ENCODE peak calls at places on chromosomes 12 and 14, in nine cellular contexts. W is AG04450; S is mesothelial cell of epicardium; Z is body of pancreas; X is cardiac muscle cell; C is HFFc6; Q is CD8-positive, alpha-beta T cell; K is heart left ventricle; M is neural crest cell. B is an unnamed sample.

GRCh38 chr12:109085590-109085989 is 7.7 kb downstream of the ALKBH2 start:
- DNase-seq in K (no peak), Q (no peak), W (no peak), M (no peak), C (no peak), Z (no peak), X (no peak), S (no peak), B (peak; percentile 27)

GRCh38 chr14:94685166-94685581 is 73.0 kb downstream of the SERPINA3 start:
- DNase-seq in Q (no peak), M (no peak), X (no peak), K (no peak), C (no peak), Z (no peak), W (no peak), S (no peak), B (no peak)

GRCh38 chr14:32648434-32648833 is 290.2 kb upstream of the NPAS3 start:
- DNase-seq in Z (no peak), W (peak; percentile 48), M (no peak), S (no peak), Q (no peak), X (peak; percentile 46), C (peak; percentile 75), K (no peak), B (no peak)

GRCh38 chr12:131684015-131684725 is 26.7 kb upstream of the SFSWAP start:
- DNase-seq in S (no peak), Z (no peak), Q (no peak), C (no peak), W (no peak), X (no peak), M (no peak), K (no peak), B (peak; percentile 58)

GRCh38 chr14:85824526-85824925 is 294.6 kb downstream of the FLRT2 start:
- DNase-seq in K (no peak), X (no peak), Q (no peak), S (no peak), C (no peak), Z (no peak), M (no peak), W (no peak), B (no peak)

GRCh38 chr14:58426819-58427288 is 477 bp downstream of the TIMM9 start:
- DNase-seq in M (peak; percentile 58), W (no peak), K (peak; percentile 80), C (peak; percentile 37), Z (peak; percentile 58), X (peak; percentile 80), Q (peak; percentile 43), S (peak; percentile 37), B (peak; percentile 74)

GRCh38 chr14:61461808-61462275 is 140.5 kb downstream of the PRKCH start:
- DNase-seq in X (peak; percentile 91), C (peak; percentile 76), Q (peak; percentile 38), M (peak; percentile 57), W (peak; percentile 64), Z (peak; percentile 62), K (no peak), S (no peak), B (no peak)

GRCh38 chr14:104343294-104343625 is 204.9 kb downstream of the KIF26A start:
- DNase-seq in M (no peak), C (no peak), X (no peak), W (no peak), S (no peak), K (no peak), Z (no peak), Q (no peak), B (no peak)

GRCh38 chr12:49121047-49121696 is 10.0 kb downstream of the TUBA1B start:
- DNase-seq in K (no peak), M (peak; percentile 33), S (no peak), Z (peak; percentile 51), W (no peak), C (peak; percentile 59), X (peak; percentile 78), Q (no peak), B (no peak)

GRCh38 chr14:104276435-104276834 is 138.0 kb downstream of the KIF26A start:
- DNase-seq in K (no peak), S (no peak), W (no peak), Z (no peak), Q (no peak), X (no peak), C (no peak), M (no peak), B (peak; percentile 15)

GRCh38 chr12:84636801-84637285 is 275.8 kb downstream of the SLC6A15 start:
- DNase-seq in S (no peak), K (no peak), W (no peak), Q (no peak), C (peak; percentile 8), X (no peak), M (no peak), Z (no peak), B (no peak)

GRCh38 chr14:33938131-33938949 is 12.5 kb downstream of the EGLN3 start:
- DNase-seq in Z (peak; percentile 86), C (no peak), M (peak; percentile 14), W (no peak), S (no peak), Q (no peak), X (peak; percentile 77), K (peak; percentile 88), B (peak; percentile 75)

GRCh38 chr14:92729632-92730358 is 18.6 kb downstream of the LGMN start:
- DNase-seq in S (no peak), M (no peak), Q (no peak), C (peak; percentile 62), W (peak; percentile 89), Z (no peak), K (no peak), X (peak; percentile 93), B (no peak)

GRCh38 chr12:69510176-69510827 is 40.1 kb downstream of the FRS2 start:
- DNase-seq in M (no peak), W (no peak), Z (peak; percentile 71), Q (no peak), K (no peak), S (no peak), X (peak; percentile 26), C (no peak), B (no peak)

GRCh38 chr12:194276-194675 is 19.7 kb downstream of the SLC6A12 start:
- DNase-seq in K (peak; percentile 17), X (no peak), S (no peak), W (no peak), M (no peak), C (no peak), Q (no peak), Z (no peak), B (no peak)

GRCh38 chr12:104599985-104600712 is 143.4 kb downstream of the CHST11 start:
- DNase-seq in Z (no peak), K (no peak), W (no peak), C (no peak), X (no peak), M (no peak), Q (no peak), S (no peak), B (no peak)

GRCh38 chr12:14416658-14417057 is 51.2 kb downstream of the ATF7IP start:
- DNase-seq in X (peak; percentile 92), Z (peak; percentile 53), M (peak; percentile 46), K (no peak), W (peak; percentile 82), C (peak; percentile 79), S (no peak), Q (peak; percentile 27), B (no peak)
- TF ChIP-seq CTCF in X (peak; percentile 50), Z (no peak), M (peak; percentile 40), K (peak; percentile 22), W (peak; percentile 55), C (peak; percentile 59), S (no peak), Q (peak; percentile 58), B (no peak)

DNA sequence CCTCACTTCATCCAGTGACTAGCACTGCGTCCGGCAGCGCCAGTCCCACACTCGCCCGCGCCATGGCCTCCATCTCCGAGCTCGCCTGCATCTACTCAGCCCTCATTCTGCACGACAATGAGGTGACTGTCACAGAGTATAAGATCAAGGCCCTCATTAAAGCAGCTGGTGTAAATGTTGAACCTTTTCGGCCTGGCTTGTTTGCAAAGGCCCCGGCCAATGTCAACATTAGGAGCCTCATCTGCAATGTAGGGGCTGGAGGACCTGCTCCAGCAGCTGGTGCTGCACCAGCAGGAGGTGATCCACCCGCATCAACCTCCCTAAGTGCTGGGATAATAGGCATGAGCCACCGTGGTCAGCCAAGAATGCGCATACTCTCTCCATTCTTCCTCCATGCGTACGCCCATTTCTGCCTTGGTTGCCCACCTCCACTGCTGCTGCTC is 59.9 kb downstream of the IRF2BPL start:
- DNase-seq in C (no peak), W (no peak), Z (peak; percentile 54), M (no peak), K (no peak), S (no peak), X (no peak), Q (no peak), B (no peak)
- TF ChIP-seq CTCF in C (no peak), W (no peak), Z (no peak), M (no peak), K (no peak), S (no peak), X (no peak), Q (no peak), B (no peak)

GRCh38 chr14:22221508-22221907 is 367.5 kb downstream of the DAD1 start:
- DNase-seq in K (no peak), S (no peak), M (no peak), Q (no peak), X (peak; percentile 9), Z (no peak), W (no peak), C (peak; percentile 7), B (no peak)
- TF ChIP-seq CTCF in K (no peak), S (no peak), M (peak; percentile 49), Q (no peak), X (peak; percentile 38), Z (no peak), W (peak; percentile 59), C (peak; percentile 72), B (peak; percentile 56)

GRCh38 chr12:2797721-2798418 is 3.1 kb downstream of the FKBP4 start:
- DNase-seq in C (no peak), X (peak; percentile 69), S (no peak), Z (peak; percentile 68), K (no peak), M (no peak), W (no peak), Q (no peak), B (no peak)
- TF ChIP-seq CTCF in C (peak; percentile 52), X (peak; percentile 31), S (no peak), Z (no peak), K (peak; percentile 17), M (peak; percentile 25), W (peak; percentile 26), Q (no peak), B (no peak)

DNA sequence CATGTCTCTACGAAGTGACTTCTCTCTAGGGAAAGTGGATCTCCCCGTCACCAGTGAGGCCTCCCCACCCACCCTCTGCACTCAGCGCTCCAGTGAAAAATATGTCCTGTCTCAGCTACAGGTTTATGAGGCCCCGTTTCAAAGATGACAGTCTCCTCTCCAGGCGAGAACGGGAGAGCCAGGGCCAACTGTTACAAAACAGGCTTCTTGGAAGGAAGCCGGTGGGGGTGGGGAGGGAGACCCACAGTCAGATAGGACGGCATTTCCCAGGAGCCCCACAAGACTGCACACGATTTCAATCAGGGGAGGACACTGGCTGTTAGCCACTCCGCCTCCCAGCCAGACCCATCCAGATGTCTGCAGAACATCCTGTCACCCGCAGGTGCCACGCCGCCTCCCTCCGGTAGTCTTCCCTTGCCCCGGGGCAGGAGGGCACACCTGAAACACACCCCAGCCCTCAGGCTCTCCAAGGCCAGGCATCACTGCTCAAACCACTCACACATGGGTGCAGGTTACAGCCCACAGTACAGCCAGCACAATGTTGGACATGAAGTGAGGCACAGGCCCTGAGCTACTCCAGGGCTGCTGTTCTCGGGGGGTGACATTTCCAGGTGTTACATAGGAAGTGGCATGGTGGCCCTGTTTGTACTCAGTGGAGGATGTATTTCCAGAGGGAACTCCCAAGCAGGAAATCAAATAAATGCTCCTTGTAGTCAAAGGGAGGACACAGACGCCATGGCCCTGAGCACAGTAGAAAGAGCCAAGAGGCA is 138.2 kb downstream of the BCL11B start:
- DNase-seq in S (no peak), Z (no peak), C (no peak), X (no peak), M (no peak), Q (no peak), K (no peak), W (no peak), B (no peak)
- TF ChIP-seq CTCF in S (no peak), Z (no peak), C (no peak), X (no peak), M (no peak), Q (no peak), K (no peak), W (no peak), B (no peak)

B was measured in type B pancreatic cell.